ENCODE peak calls at places on chromosomes 3 and 15, in nine cellular contexts. One of them, this sample, is unnamed.
A peak's percentile ranks its signal among the peaks of the same experiment; 100 is the strongest.

GRCh38 chr3:14879161-14879888 is 60.6 kb downstream of the FGD5 start:
- DNase-seq in GM12891: no peak
- DNase-seq in NCI-H1105: no peak
- DNase-seq in activated naive CD4-positive, alpha-beta T cell treated with anti-CD3 and anti-CD28 coated beads for 36 hours: peak; percentile 65
- DNase-seq in GM19239: no peak
- DNase-seq in T1000: no peak
- DNase-seq in NCI-H510A treated with DMSO at 0.1 percent for 48 hours: no peak
- DNase-seq in T-helper 2 cell treated with Interferon-gamma antibody and Interleukin-4, amounts not matched to agents 5 μg/mL and 100 μg/mL, for 36 hours: no peak
- DNase-seq in cardiac fibroblast: peak; percentile 19
- DNase-seq in this sample: peak; percentile 55

GRCh38 chr3:134369861-134370596 is 4.2 kb downstream of the AMOTL2 start:
- DNase-seq in cardiac fibroblast: no peak
- DNase-seq in NCI-H510A treated with DMSO at 0.1 percent for 48 hours: no peak
- DNase-seq in NCI-H1105: no peak
- DNase-seq in GM19239: no peak
- DNase-seq in T1000: no peak
- DNase-seq in activated naive CD4-positive, alpha-beta T cell treated with anti-CD3 and anti-CD28 coated beads for 36 hours: no peak
- DNase-seq in T-helper 2 cell treated with Interferon-gamma antibody and Interleukin-4, amounts not matched to agents 5 μg/mL and 100 μg/mL, for 36 hours: no peak
- DNase-seq in GM12891: no peak
- DNase-seq in this sample: no peak

GRCh38 chr3:15610083-15610482 is 8.5 kb downstream of the BTD start:
- DNase-seq in cardiac fibroblast: peak; percentile 92
- DNase-seq in T-helper 2 cell treated with Interferon-gamma antibody and Interleukin-4, amounts not matched to agents 5 μg/mL and 100 μg/mL, for 36 hours: no peak
- DNase-seq in GM12891: no peak
- DNase-seq in T1000: peak; percentile 73
- DNase-seq in GM19239: no peak
- DNase-seq in NCI-H510A treated with DMSO at 0.1 percent for 48 hours: no peak
- DNase-seq in NCI-H1105: no peak
- DNase-seq in activated naive CD4-positive, alpha-beta T cell treated with anti-CD3 and anti-CD28 coated beads for 36 hours: no peak
- DNase-seq in this sample: no peak

GRCh38 chr3:107218864-107219269 is 158.4 kb upstream of the CCDC54 start:
- DNase-seq in T-helper 2 cell treated with Interferon-gamma antibody and Interleukin-4, amounts not matched to agents 5 μg/mL and 100 μg/mL, for 36 hours: no peak
- DNase-seq in GM12891: no peak
- DNase-seq in activated naive CD4-positive, alpha-beta T cell treated with anti-CD3 and anti-CD28 coated beads for 36 hours: no peak
- DNase-seq in NCI-H1105: no peak
- DNase-seq in NCI-H510A treated with DMSO at 0.1 percent for 48 hours: no peak
- DNase-seq in cardiac fibroblast: peak; percentile 53
- DNase-seq in T1000: no peak
- DNase-seq in GM19239: no peak
- DNase-seq in this sample: no peak

GRCh38 chr3:171459130-171459941 is 869 bp downstream of the TNIK start:
- DNase-seq in cardiac fibroblast: peak; percentile 53
- DNase-seq in NCI-H1105: peak; percentile 73
- DNase-seq in activated naive CD4-positive, alpha-beta T cell treated with anti-CD3 and anti-CD28 coated beads for 36 hours: peak; percentile 62
- DNase-seq in GM19239: no peak
- DNase-seq in NCI-H510A treated with DMSO at 0.1 percent for 48 hours: peak; percentile 74
- DNase-seq in GM12891: no peak
- DNase-seq in T1000: no peak
- DNase-seq in T-helper 2 cell treated with Interferon-gamma antibody and Interleukin-4, amounts not matched to agents 5 μg/mL and 100 μg/mL, for 36 hours: peak; percentile 29
- DNase-seq in this sample: no peak

GRCh38 chr3:67804545-67804944 is 150.1 kb upstream of the SUCLG2 start:
- DNase-seq in NCI-H1105: no peak
- DNase-seq in activated naive CD4-positive, alpha-beta T cell treated with anti-CD3 and anti-CD28 coated beads for 36 hours: no peak
- DNase-seq in T-helper 2 cell treated with Interferon-gamma antibody and Interleukin-4, amounts not matched to agents 5 μg/mL and 100 μg/mL, for 36 hours: no peak
- DNase-seq in T1000: no peak
- DNase-seq in NCI-H510A treated with DMSO at 0.1 percent for 48 hours: no peak
- DNase-seq in GM12891: no peak
- DNase-seq in GM19239: no peak
- DNase-seq in cardiac fibroblast: no peak
- DNase-seq in this sample: no peak

GRCh38 chr3:14918356-14918860 is 29.0 kb upstream of the NR2C2 start:
- DNase-seq in GM19239: no peak
- DNase-seq in T1000: no peak
- DNase-seq in NCI-H1105: no peak
- DNase-seq in NCI-H510A treated with DMSO at 0.1 percent for 48 hours: no peak
- DNase-seq in activated naive CD4-positive, alpha-beta T cell treated with anti-CD3 and anti-CD28 coated beads for 36 hours: no peak
- DNase-seq in cardiac fibroblast: no peak
- DNase-seq in T-helper 2 cell treated with Interferon-gamma antibody and Interleukin-4, amounts not matched to agents 5 μg/mL and 100 μg/mL, for 36 hours: no peak
- DNase-seq in GM12891: no peak
- DNase-seq in this sample: no peak

GRCh38 chr15:59691194-59691805 is 2.2 kb upstream of the BNIP2 start:
- DNase-seq in GM19239: no peak
- DNase-seq in GM12891: no peak
- DNase-seq in T1000: no peak
- DNase-seq in T-helper 2 cell treated with Interferon-gamma antibody and Interleukin-4, amounts not matched to agents 5 μg/mL and 100 μg/mL, for 36 hours: no peak
- DNase-seq in NCI-H1105: peak; percentile 13
- DNase-seq in NCI-H510A treated with DMSO at 0.1 percent for 48 hours: peak; percentile 51
- DNase-seq in cardiac fibroblast: peak; percentile 76
- DNase-seq in activated naive CD4-positive, alpha-beta T cell treated with anti-CD3 and anti-CD28 coated beads for 36 hours: peak; percentile 65
- DNase-seq in this sample: peak; percentile 1

GRCh38 chr3:72118593-72118992 is 333.6 kb upstream of the PROK2 start:
- DNase-seq in GM19239: no peak
- DNase-seq in NCI-H510A treated with DMSO at 0.1 percent for 48 hours: no peak
- DNase-seq in T-helper 2 cell treated with Interferon-gamma antibody and Interleukin-4, amounts not matched to agents 5 μg/mL and 100 μg/mL, for 36 hours: no peak
- DNase-seq in GM12891: no peak
- DNase-seq in T1000: no peak
- DNase-seq in activated naive CD4-positive, alpha-beta T cell treated with anti-CD3 and anti-CD28 coated beads for 36 hours: no peak
- DNase-seq in cardiac fibroblast: no peak
- DNase-seq in NCI-H1105: no peak
- DNase-seq in this sample: no peak

GRCh38 chr3:143119974-143120715 is 574 bp downstream of the CHST2 start:
- DNase-seq in NCI-H510A treated with DMSO at 0.1 percent for 48 hours: no peak
- DNase-seq in GM12891: peak; percentile 32
- DNase-seq in T1000: peak; percentile 36
- DNase-seq in NCI-H1105: peak; percentile 53
- DNase-seq in T-helper 2 cell treated with Interferon-gamma antibody and Interleukin-4, amounts not matched to agents 5 μg/mL and 100 μg/mL, for 36 hours: peak; percentile 45
- DNase-seq in GM19239: peak; percentile 22
- DNase-seq in cardiac fibroblast: peak; percentile 49
- DNase-seq in activated naive CD4-positive, alpha-beta T cell treated with anti-CD3 and anti-CD28 coated beads for 36 hours: peak; percentile 48
- DNase-seq in this sample: peak; percentile 35

GRCh38 chr3:23099677-23100076 is 103.5 kb upstream of the UBE2E2 start:
- DNase-seq in GM19239: no peak
- DNase-seq in NCI-H510A treated with DMSO at 0.1 percent for 48 hours: no peak
- DNase-seq in activated naive CD4-positive, alpha-beta T cell treated with anti-CD3 and anti-CD28 coated beads for 36 hours: no peak
- DNase-seq in cardiac fibroblast: no peak
- DNase-seq in T1000: no peak
- DNase-seq in GM12891: no peak
- DNase-seq in T-helper 2 cell treated with Interferon-gamma antibody and Interleukin-4, amounts not matched to agents 5 μg/mL and 100 μg/mL, for 36 hours: no peak
- DNase-seq in NCI-H1105: no peak
- DNase-seq in this sample: no peak

GRCh38 chr3:21892104-21892503 is 141.1 kb upstream of the ZNF385D start:
- DNase-seq in cardiac fibroblast: no peak
- DNase-seq in GM19239: no peak
- DNase-seq in T1000: no peak
- DNase-seq in T-helper 2 cell treated with Interferon-gamma antibody and Interleukin-4, amounts not matched to agents 5 μg/mL and 100 μg/mL, for 36 hours: no peak
- DNase-seq in NCI-H510A treated with DMSO at 0.1 percent for 48 hours: no peak
- DNase-seq in NCI-H1105: no peak
- DNase-seq in GM12891: no peak
- DNase-seq in activated naive CD4-positive, alpha-beta T cell treated with anti-CD3 and anti-CD28 coated beads for 36 hours: no peak
- DNase-seq in this sample: no peak

GRCh38 chr3:29515451-29515850 is 234.6 kb downstream of the RBMS3 start:
- DNase-seq in NCI-H1105: no peak
- DNase-seq in activated naive CD4-positive, alpha-beta T cell treated with anti-CD3 and anti-CD28 coated beads for 36 hours: no peak
- DNase-seq in T-helper 2 cell treated with Interferon-gamma antibody and Interleukin-4, amounts not matched to agents 5 μg/mL and 100 μg/mL, for 36 hours: no peak
- DNase-seq in cardiac fibroblast: peak; percentile 72
- DNase-seq in GM19239: no peak
- DNase-seq in NCI-H510A treated with DMSO at 0.1 percent for 48 hours: peak; percentile 2
- DNase-seq in T1000: no peak
- DNase-seq in GM12891: no peak
- DNase-seq in this sample: peak; percentile 49

GRCh38 chr3:13288732-13289718 is 131.1 kb downstream of the NUP210 start:
- DNase-seq in GM12891: no peak
- DNase-seq in T1000: no peak
- DNase-seq in T-helper 2 cell treated with Interferon-gamma antibody and Interleukin-4, amounts not matched to agents 5 μg/mL and 100 μg/mL, for 36 hours: no peak
- DNase-seq in NCI-H1105: no peak
- DNase-seq in GM19239: no peak
- DNase-seq in cardiac fibroblast: no peak
- DNase-seq in activated naive CD4-positive, alpha-beta T cell treated with anti-CD3 and anti-CD28 coated beads for 36 hours: no peak
- DNase-seq in NCI-H510A treated with DMSO at 0.1 percent for 48 hours: peak; percentile 58
- DNase-seq in this sample: no peak

GRCh38 chr3:121748638-121749275 is 784 bp downstream of the GOLGB1 start:
- DNase-seq in NCI-H1105: no peak
- DNase-seq in cardiac fibroblast: peak; percentile 36
- DNase-seq in T1000: no peak
- DNase-seq in T-helper 2 cell treated with Interferon-gamma antibody and Interleukin-4, amounts not matched to agents 5 μg/mL and 100 μg/mL, for 36 hours: no peak
- DNase-seq in NCI-H510A treated with DMSO at 0.1 percent for 48 hours: no peak
- DNase-seq in GM12891: no peak
- DNase-seq in activated naive CD4-positive, alpha-beta T cell treated with anti-CD3 and anti-CD28 coated beads for 36 hours: no peak
- DNase-seq in GM19239: no peak
- DNase-seq in this sample: no peak

GRCh38 chr3:43615133-43615532 is 6.7 kb downstream of the ANO10 start:
- DNase-seq in NCI-H1105: no peak
- DNase-seq in T-helper 2 cell treated with Interferon-gamma antibody and Interleukin-4, amounts not matched to agents 5 μg/mL and 100 μg/mL, for 36 hours: no peak
- DNase-seq in T1000: no peak
- DNase-seq in GM19239: no peak
- DNase-seq in GM12891: no peak
- DNase-seq in NCI-H510A treated with DMSO at 0.1 percent for 48 hours: no peak
- DNase-seq in activated naive CD4-positive, alpha-beta T cell treated with anti-CD3 and anti-CD28 coated beads for 36 hours: no peak
- DNase-seq in cardiac fibroblast: no peak
- DNase-seq in this sample: no peak

GRCh38 chr3:122858373-122858772 is 63.5 kb downstream of the SLC49A4 start:
- DNase-seq in NCI-H1105: no peak
- DNase-seq in NCI-H510A treated with DMSO at 0.1 percent for 48 hours: no peak
- DNase-seq in cardiac fibroblast: peak; percentile 63
- DNase-seq in T-helper 2 cell treated with Interferon-gamma antibody and Interleukin-4, amounts not matched to agents 5 μg/mL and 100 μg/mL, for 36 hours: no peak
- DNase-seq in GM19239: no peak
- DNase-seq in GM12891: no peak
- DNase-seq in T1000: no peak
- DNase-seq in activated naive CD4-positive, alpha-beta T cell treated with anti-CD3 and anti-CD28 coated beads for 36 hours: no peak
- DNase-seq in this sample: no peak

This sample was measured in NT2/D1.